ENCODE peak calls at places on chromosomes 16 and 17, in four cellular contexts. M, V, O and Q are unnamed samples.

GRCh38 chr16:29023279-29024278 is 38.7 kb downstream of the LAT start:
- DNase-seq in M (no peak), V (no peak), O (no peak), Q (peak)

GRCh38 chr16:67301080-67301757 is 21.9 kb downstream of the PLEKHG4 start:
- DNase-seq in M (peak), V (no peak), O (peak), Q (no peak)

GRCh38 chr16:28320023-28320561 is 27.8 kb downstream of the SBK1 start:
- DNase-seq in M (no peak), V (no peak), O (no peak), Q (no peak)

GRCh38 chr17:8695916-8696415 is 48.7 kb downstream of the CCDC42 start:
- DNase-seq in M (no peak), V (no peak), O (no peak), Q (no peak)

GRCh38 chr17:16398270-16399267 is 16.8 kb upstream of the TRPV2 start:
- DNase-seq in M (no peak), V (no peak), O (no peak), Q (no peak)

GRCh38 chr17:38528101-38528500 is 77.7 kb downstream of the SRCIN1 start:
- DNase-seq in M (no peak), V (no peak), O (no peak), Q (no peak)

GRCh38 chr16:67750466-67750865 is 31.4 kb upstream of the GFOD2 start:
- DNase-seq in M (no peak), V (no peak), O (no peak), Q (no peak)

GRCh38 chr16:73890524-73891500 is 405.8 kb upstream of the PSMD7 start:
- DNase-seq in M (no peak), V (no peak), O (peak), Q (no peak)

GRCh38 chr16:80230328-80231117 is 310.3 kb upstream of the DYNLRB2 start:
- DNase-seq in M (no peak), V (no peak), O (no peak), Q (no peak)

GRCh38 chr17:76263896-76264295 is 1.3 kb upstream of the UBALD2 start:
- DNase-seq in M (no peak), V (no peak), O (no peak), Q (no peak)